ENCODE peak calls at places on chromosomes 11 and 22, in four cellular contexts. V is trophoblast cell, W is iris pigment epithelial cell, C is endodermal cell. Y is an unnamed sample.

GRCh38 chr11:28939381-28939780 is 831.2 kb downstream of the METTL15 start:
- DNase-seq in V (no peak), W (no peak), C (no peak), Y (no peak)

GRCh38 chr22:44707752-44708151 is 5.7 kb downstream of the PRR5 start:
- DNase-seq in V (no peak), W (peak; percentile 54), C (no peak), Y (no peak)

GRCh38 chr11:1036303-1036923 is at the start of gene MUC6:
- DNase-seq in V (no peak), W (no peak), C (no peak), Y (no peak)

GRCh38 chr11:7651700-7652099 is 21.6 kb downstream of the CYB5R2 start:
- DNase-seq in V (no peak), W (no peak), C (peak; percentile 32), Y (no peak)

GRCh38 chr11:73019996-73020395 is 122.1 kb downstream of the FCHSD2 start:
- DNase-seq in V (no peak), W (no peak), C (no peak), Y (no peak)

GRCh38 chr11:44033411-44033850 is 14.3 kb upstream of the ACCSL start:
- DNase-seq in V (no peak), W (no peak), C (no peak), Y (no peak)

GRCh38 chr11:44229664-44230063 is 80.3 kb downstream of the ALX4 start:
- DNase-seq in V (no peak), W (peak; percentile 58), C (no peak), Y (no peak)

GRCh38 chr11:44955019-44955738 is 4.5 kb upstream of the TP53I11 start:
- DNase-seq in V (no peak), W (peak; percentile 88), C (no peak), Y (no peak)

GRCh38 chr22:39808087-39808486 is 85.5 kb downstream of the ENTHD1 start:
- DNase-seq in V (no peak), W (peak; percentile 12), C (peak; percentile 85), Y (no peak)

GRCh38 chr22:42066133-42066761 is 4.4 kb downstream of the NAGA start:
- DNase-seq in V (no peak), W (no peak), C (no peak), Y (no peak)

GRCh38 chr22:30857103-30857502 is 111.5 kb downstream of the MORC2 start:
- DNase-seq in V (no peak), W (no peak), C (no peak), Y (no peak)

GRCh38 chr11:8905528-8906165 is 5.3 kb upstream of the AKIP1 start:
- DNase-seq in V (peak; percentile 27), W (peak; percentile 93), C (no peak), Y (no peak)

GRCh38 chr11:67615455-67616430 is 9.0 kb downstream of the NDUFV1 start:
- DNase-seq in V (peak; percentile 55), W (no peak), C (peak; percentile 92), Y (peak; percentile 52)

GRCh38 chr11:208177-208916 is 839 bp downstream of the RIC8A start:
- DNase-seq in V (peak; percentile 69), W (peak; percentile 74), C (peak; percentile 87), Y (peak; percentile 82)

GRCh38 chr11:60841797-60842687 is at the start of gene CCDC86:
- DNase-seq in V (peak; percentile 94), W (peak; percentile 94), C (peak; percentile 98), Y (peak; percentile 97)

GRCh38 chr11:69479591-69480271 is 1.7 kb upstream of the LINC01488 start:
- DNase-seq in V (no peak), W (no peak), C (no peak), Y (no peak)

GRCh38 chr11:123362941-123363340 is 67.1 kb upstream of the GRAMD1B start:
- DNase-seq in V (no peak), W (no peak), C (no peak), Y (no peak)

GRCh38 chr22:42915980-42916765 is 59.1 kb upstream of the ARFGAP3 start:
- DNase-seq in V (no peak), W (no peak), C (peak; percentile 79), Y (no peak)

GRCh38 chr22:50002791-50003190 is 9.8 kb downstream of the IL17REL start:
- DNase-seq in V (no peak), W (no peak), C (no peak), Y (no peak)

GRCh38 chr22:26707581-26707980 is 50.2 kb downstream of the MIAT start:
- DNase-seq in V (no peak), W (no peak), C (no peak), Y (no peak)

GRCh38 chr11:43581370-43582023 is 99.0 kb upstream of the HSD17B12 start:
- DNase-seq in V (no peak), W (no peak), C (no peak), Y (no peak)

GRCh38 chr11:69554849-69555248 is 73.4 kb downstream of the LINC01488 start:
- DNase-seq in V (no peak), W (no peak), C (no peak), Y (no peak)

GRCh38 chr11:58629857-58630256 is 7.4 kb downstream of the CNTF start:
- DNase-seq in V (no peak), W (peak; percentile 71), C (peak; percentile 58), Y (peak; percentile 2)

GRCh38 chr22:46012182-46012880 is 35.4 kb upstream of the WNT7B start:
- DNase-seq in V (no peak), W (no peak), C (no peak), Y (no peak)

GRCh38 chr11:8209208-8209807 is 40.5 kb upstream of the RIC3 start:
- DNase-seq in V (no peak), W (no peak), C (peak; percentile 92), Y (no peak)

GRCh38 chr11:10326080-10326964 is 21.4 kb downstream of the ADM start:
- DNase-seq in V (no peak), W (peak; percentile 47), C (peak; percentile 54), Y (no peak)

GRCh38 chr11:109971184-109971523 is 122.0 kb upstream of the ZC3H12C start:
- DNase-seq in V (no peak), W (peak; percentile 90), C (no peak), Y (no peak)

GRCh38 chr22:25334091-25334490 is 114.7 kb downstream of the CRYBB2 start:
- DNase-seq in V (no peak), W (peak; percentile 19), C (peak; percentile 94), Y (no peak)

GRCh38 chr22:30427871-30428270 is 2.3 kb downstream of the MTFP1 start:
- DNase-seq in V (no peak), W (peak; percentile 11), C (no peak), Y (no peak)

GRCh38 chr11:108037636-108038035 is 28.9 kb downstream of the CUL5 start:
- DNase-seq in V (peak; percentile 57), W (no peak), C (no peak), Y (no peak)

Y was measured in T-cell.